ENCODE peak calls at places on chromosomes 16 and 17, in seven cellular contexts. W, H, T, N, J, U and Q are unnamed samples.

GRCh38 chr16:27721548-27722265 is 171.8 kb downstream of the KATNIP start:
- DNase-seq in U (peak; percentile 98), W (no peak), N (no peak), T (no peak), H (peak; percentile 66), J (no peak), Q (peak; percentile 78)

GRCh38 chr16:30858829-30859423 is 35.0 kb downstream of the BCL7C start:
- DNase-seq in N (no peak), H (peak; percentile 9), T (no peak), U (no peak), J (no peak), W (no peak), Q (no peak)

GRCh38 chr16:71916397-71916920 is 21.1 kb downstream of the IST1 start:
- DNase-seq in J (no peak), U (no peak), N (no peak), H (no peak), W (no peak), T (no peak), Q (peak; percentile 57)

GRCh38 chr16:1530349-1530882 is 3.0 kb upstream of the TMEM204 start:
- DNase-seq in W (no peak), H (no peak), J (no peak), T (no peak), U (peak; percentile 65), N (no peak), Q (no peak)

GRCh38 chr17:6041261-6041660 is 28.9 kb upstream of the WSCD1 start:
- DNase-seq in H (no peak), W (no peak), N (no peak), U (no peak), T (no peak), J (no peak), Q (no peak)

GRCh38 chr17:78828470-78829185 is 12.0 kb downstream of the USP36 start:
- DNase-seq in W (peak; percentile 63), J (no peak), N (no peak), H (peak; percentile 60), U (no peak), T (peak; percentile 78), Q (peak; percentile 78)

GRCh38 chr16:64391009-64391663 is 730.7 kb downstream of the CDH11 start:
- DNase-seq in N (no peak), J (no peak), U (no peak), H (peak; percentile 29), W (no peak), T (no peak), Q (peak; percentile 57)

GRCh38 chr17:61399131-61400057 is at the start of gene TBX2:
- DNase-seq in N (no peak), J (no peak), W (peak; percentile 92), T (peak; percentile 87), U (peak; percentile 46), H (peak; percentile 95), Q (peak; percentile 96)

GRCh38 chr16:82892327-82892726 is 265.6 kb downstream of the CDH13 start:
- DNase-seq in J (no peak), W (no peak), U (no peak), H (peak; percentile 21), N (no peak), T (no peak), Q (no peak)

GRCh38 chr17:4782652-4783051 is 3.5 kb downstream of the VMO1 start:
- DNase-seq in U (no peak), H (no peak), N (no peak), J (no peak), T (no peak), W (peak; percentile 68), Q (no peak)

GRCh38 chr16:89120281-89120680 is 26.6 kb downstream of the ACSF3 start:
- DNase-seq in W (no peak), U (no peak), H (no peak), N (no peak), T (no peak), J (no peak), Q (no peak)

GRCh38 chr16:59543641-59544040 is 809.5 kb upstream of the GOT2 start:
- DNase-seq in U (no peak), N (no peak), H (no peak), W (no peak), T (no peak), J (no peak), Q (peak; percentile 78)

GRCh38 chr16:21626659-21627277 is 25.6 kb downstream of the IGSF6 start:
- DNase-seq in W (no peak), T (no peak), J (no peak), U (no peak), H (peak; percentile 95), N (no peak), Q (peak; percentile 88)

GRCh38 chr17:19523690-19524089 is 10.0 kb upstream of the SLC47A1 start:
- DNase-seq in J (no peak), N (no peak), T (no peak), W (no peak), H (no peak), U (no peak), Q (no peak)

GRCh38 chr16:86044241-86044671 is 145.3 kb downstream of the IRF8 start:
- DNase-seq in W (peak; percentile 86), T (peak; percentile 78), H (peak; percentile 59), N (peak; percentile 46), J (peak; percentile 38), U (no peak), Q (peak; percentile 64)

GRCh38 chr17:80998388-80999223 is 7.0 kb downstream of the CHMP6 start:
- DNase-seq in W (no peak), J (no peak), N (no peak), T (no peak), U (no peak), H (no peak), Q (no peak)

GRCh38 chr16:67112591-67113399 is 3.1 kb downstream of the PHAF1 start:
- DNase-seq in U (peak; percentile 70), N (no peak), H (no peak), W (no peak), T (peak; percentile 23), J (no peak), Q (no peak)
- H2BK120ac ChIP-seq in U (no peak overlapping the region), N (no peak overlapping the region), H (no peak overlapping the region), W (no peak overlapping the region), T (no peak overlapping the region), J (no peak overlapping the region), Q (no peak overlapping the region)

GRCh38 chr17:17795946-17796786 is 40.6 kb downstream of the SREBF1 start:
- DNase-seq in T (no peak), U (no peak), J (no peak), N (no peak), W (no peak), H (no peak), Q (no peak)
- H2BK120ac ChIP-seq in T (no peak overlapping the region), U (no peak overlapping the region), J (no peak overlapping the region), N (no peak overlapping the region), W (no peak overlapping the region), H (no peak overlapping the region), Q (no peak overlapping the region)

DNA sequence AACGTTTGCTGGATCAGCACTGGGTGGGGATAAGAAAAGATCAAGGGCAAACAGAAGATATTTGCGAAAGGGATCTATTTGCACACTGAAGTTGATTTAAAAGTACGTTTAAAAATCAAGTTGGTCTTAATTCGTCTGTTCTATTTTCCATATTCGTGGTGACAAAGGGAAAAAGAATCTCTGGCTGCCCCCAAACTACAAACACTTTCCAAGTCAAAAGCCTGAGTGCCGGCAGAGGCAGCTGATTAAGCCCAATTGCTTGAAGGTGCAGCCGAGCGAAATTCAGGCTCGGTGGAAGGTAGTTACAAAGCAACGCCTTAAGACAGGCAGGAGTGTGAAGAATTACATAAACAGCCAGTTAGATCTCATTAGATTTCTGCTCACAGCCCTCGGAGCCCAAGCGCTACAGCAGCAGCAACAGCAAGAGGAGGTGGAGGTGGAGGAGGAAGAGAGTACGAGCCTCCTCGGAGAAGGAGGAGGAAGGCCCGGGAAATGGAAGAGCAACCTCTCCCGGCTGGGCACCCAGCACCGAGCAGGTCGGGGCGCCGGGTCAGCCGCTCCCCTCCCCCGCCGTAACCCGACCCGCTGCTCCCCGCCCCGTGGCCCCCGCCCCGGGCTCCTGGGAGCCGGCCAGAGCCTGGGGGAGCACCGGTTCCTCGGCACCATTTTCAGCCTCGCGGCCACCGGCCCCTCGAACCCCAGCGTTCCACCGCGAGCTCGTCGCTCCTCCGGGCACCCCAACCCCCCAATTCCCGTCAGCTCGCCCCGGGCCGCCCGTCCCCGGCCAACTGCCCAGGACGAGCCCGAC is 890 bp downstream of the TOB1 start:
- DNase-seq in J (peak; percentile 50), H (peak; percentile 54), U (no peak), W (peak; percentile 72), N (no peak), T (peak; percentile 80), Q (peak; percentile 24)
- H2BK120ac ChIP-seq in J (no peak overlapping the region), H (peak overlapping the region; percentile 50), U (peak overlapping the region; percentile 64), W (no peak overlapping the region), N (peak overlapping the region; percentile 75), T (no peak overlapping the region), Q (no peak overlapping the region)

DNA sequence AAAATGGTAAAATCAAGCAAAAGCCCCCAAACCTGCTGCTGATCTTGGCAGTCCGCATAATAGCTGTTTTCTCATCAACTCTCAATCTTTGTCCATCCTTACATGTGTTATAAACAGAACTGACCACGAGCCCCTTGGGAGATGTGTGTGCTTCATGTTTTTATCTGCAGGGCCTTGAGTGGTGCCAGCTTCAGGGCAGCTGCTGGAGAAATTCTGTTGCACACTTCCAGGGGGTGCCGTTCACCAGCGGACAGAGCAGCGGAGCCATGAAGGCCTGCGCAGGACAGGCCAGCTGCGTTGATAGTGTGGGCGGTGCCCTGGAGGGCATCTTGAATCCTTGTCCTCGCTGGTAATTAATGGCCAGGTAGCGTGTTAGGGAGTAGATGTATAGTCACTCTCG is 20.1 kb downstream of the MPRIP start:
- DNase-seq in H (peak; percentile 50), U (no peak), N (no peak), W (peak; percentile 23), T (no peak), J (no peak), Q (no peak)
- H2BK120ac ChIP-seq in H (no peak overlapping the region), U (no peak overlapping the region), N (no peak overlapping the region), W (no peak overlapping the region), T (no peak overlapping the region), J (no peak overlapping the region), Q (no peak overlapping the region)

GRCh38 chr16:84610385-84610784 is 7.5 kb downstream of the COTL1 start:
- DNase-seq in U (no peak), W (no peak), N (no peak), J (no peak), T (no peak), H (no peak), Q (no peak)
- H2BK120ac ChIP-seq in U (no peak overlapping the region), W (no peak overlapping the region), N (no peak overlapping the region), J (no peak overlapping the region), T (no peak overlapping the region), H (no peak overlapping the region), Q (no peak overlapping the region)

GRCh38 chr17:74499992-74500391 is 31.3 kb downstream of the CD300LB start:
- DNase-seq in H (no peak), N (no peak), U (no peak), W (no peak), T (no peak), J (no peak), Q (no peak)
- H2BK120ac ChIP-seq in H (no peak overlapping the region), N (no peak overlapping the region), U (no peak overlapping the region), W (no peak overlapping the region), T (no peak overlapping the region), J (no peak overlapping the region), Q (no peak overlapping the region)

GRCh38 chr17:47741109-47741792 is 8.2 kb downstream of the TBX21 start:
- DNase-seq in U (no peak), J (no peak), T (no peak), W (peak; percentile 24), H (no peak), N (no peak), Q (no peak)
- H2BK120ac ChIP-seq in U (no peak overlapping the region), J (no peak overlapping the region), T (no peak overlapping the region), W (no peak overlapping the region), H (no peak overlapping the region), N (no peak overlapping the region), Q (no peak overlapping the region)